ENCODE peak calls at places on chromosomes 5 and 9, in six cellular contexts. W, R, C, Q, Z and O are unnamed samples.

GRCh38 chr5:170275376-170275994 is 22.1 kb downstream of the LCP2 start:
- DNase-seq in Z (no peak), C (no peak), W (no peak), R (no peak), Q (no peak), O (no peak)

GRCh38 chr9:34127035-34127948 is 794 bp upstream of the DCAF12 start:
- DNase-seq in Z (no peak), R (no peak), Q (no peak), C (no peak), W (no peak), O (peak)

GRCh38 chr5:78534148-78535009 is 114.2 kb downstream of the LHFPL2 start:
- DNase-seq in W (peak), Z (no peak), C (no peak), Q (no peak), R (no peak), O (no peak)

GRCh38 chr5:6700074-6700685 is 13.1 kb upstream of the TENT4A start:
- DNase-seq in R (no peak), C (no peak), Z (no peak), Q (no peak), W (peak), O (no peak)

GRCh38 chr5:96648598-96648997 is 13.6 kb upstream of the CAST start:
- DNase-seq in Z (no peak), W (no peak), R (no peak), Q (no peak), C (no peak), O (no peak)

GRCh38 chr5:3854069-3854741 is 258.6 kb downstream of the IRX1 start:
- DNase-seq in Z (no peak), C (no peak), W (no peak), R (no peak), Q (no peak), O (no peak)

GRCh38 chr5:149002053-149002452 is 60.8 kb downstream of the SH3TC2 start:
- DNase-seq in R (no peak), W (peak), C (no peak), Q (peak), Z (peak), O (no peak)

GRCh38 chr9:125747765-125748510 is 765 bp downstream of the PBX3 start:
- DNase-seq in Z (peak), R (peak), Q (peak), W (peak), C (peak), O (peak)

GRCh38 chr9:19154135-19154612 is 26.9 kb upstream of the PLIN2 start:
- DNase-seq in C (no peak), R (no peak), Z (no peak), W (peak), Q (no peak), O (no peak)

GRCh38 chr5:153594785-153595184 is 104.3 kb downstream of the GRIA1 start:
- DNase-seq in W (no peak), C (no peak), R (no peak), Z (no peak), Q (no peak), O (no peak)

GRCh38 chr5:125149503-125149902 is 403.1 kb upstream of the ZNF608 start:
- DNase-seq in C (no peak), Z (no peak), R (no peak), Q (no peak), W (no peak), O (no peak)

GRCh38 chr5:116765441-116765840 is 190.8 kb upstream of the SEMA6A start:
- DNase-seq in Z (no peak), W (no peak), Q (peak), C (no peak), R (no peak), O (no peak)

GRCh38 chr9:109972026-109973005 is 192.3 kb downstream of the PALM2AKAP2 start:
- DNase-seq in W (no peak), Z (no peak), Q (no peak), C (no peak), R (peak), O (no peak)

GRCh38 chr9:2621678-2622360 is at the start of gene VLDLR:
- DNase-seq in Z (peak), W (peak), Q (peak), C (peak), R (peak), O (no peak)

GRCh38 chr5:177131711-177132503 is 1.7 kb upstream of the NSD1 start:
- DNase-seq in W (no peak), Z (no peak), R (no peak), C (peak), Q (no peak), O (no peak)

GRCh38 chr9:97511762-97512429 is 10.4 kb downstream of the TMOD1 start:
- DNase-seq in Q (peak), Z (no peak), W (no peak), R (no peak), C (no peak), O (no peak)

GRCh38 chr5:141709704-141710267 is 27.8 kb upstream of the ARAP3 start:
- DNase-seq in R (no peak), Q (no peak), W (no peak), C (no peak), Z (no peak), O (no peak)

GRCh38 chr5:758698-759053 is 25.9 kb downstream of the ZDHHC11B start:
- DNase-seq in C (peak), Q (no peak), W (no peak), Z (no peak), R (no peak), O (no peak)

GRCh38 chr5:179624841-179625271 is 1.4 kb upstream of the HNRNPH1 start:
- DNase-seq in Z (no peak), W (no peak), Q (no peak), C (no peak), R (no peak), O (no peak)

GRCh38 chr9:99433555-99433954 is 211.5 kb downstream of the SEC61B start:
- DNase-seq in R (peak), W (peak), C (no peak), Z (no peak), Q (peak), O (peak)

GRCh38 chr5:149406203-149406978 is 27.3 kb upstream of the IL17B start:
- DNase-seq in Z (no peak), R (no peak), Q (no peak), C (no peak), W (peak), O (no peak)

GRCh38 chr5:16265141-16265540 is 85.5 kb upstream of the MARCHF11 start:
- DNase-seq in W (no peak), Z (no peak), R (no peak), C (no peak), Q (no peak), O (no peak)

GRCh38 chr9:71628247-71628646 is 140.1 kb downstream of the CEMIP2 start:
- DNase-seq in W (peak), Z (no peak), C (no peak), R (peak), Q (no peak), O (no peak)

GRCh38 chr9:88076286-88077070 is 61.8 kb downstream of the SPATA31C2 start:
- DNase-seq in Q (peak), W (peak), R (no peak), C (peak), Z (peak), O (peak)
- TF ChIP-seq CTCF in Q (no peak), W (peak), R (no peak), C (peak), Z (peak), O (no peak)

GRCh38 chr9:133995012-133995896 is 3.1 kb upstream of the VAV2 start:
- DNase-seq in Z (no peak), R (no peak), Q (peak), C (no peak), W (no peak), O (no peak)
- TF ChIP-seq CTCF in Z (no peak), R (no peak), Q (no peak), C (no peak), W (peak), O (peak)

DNA sequence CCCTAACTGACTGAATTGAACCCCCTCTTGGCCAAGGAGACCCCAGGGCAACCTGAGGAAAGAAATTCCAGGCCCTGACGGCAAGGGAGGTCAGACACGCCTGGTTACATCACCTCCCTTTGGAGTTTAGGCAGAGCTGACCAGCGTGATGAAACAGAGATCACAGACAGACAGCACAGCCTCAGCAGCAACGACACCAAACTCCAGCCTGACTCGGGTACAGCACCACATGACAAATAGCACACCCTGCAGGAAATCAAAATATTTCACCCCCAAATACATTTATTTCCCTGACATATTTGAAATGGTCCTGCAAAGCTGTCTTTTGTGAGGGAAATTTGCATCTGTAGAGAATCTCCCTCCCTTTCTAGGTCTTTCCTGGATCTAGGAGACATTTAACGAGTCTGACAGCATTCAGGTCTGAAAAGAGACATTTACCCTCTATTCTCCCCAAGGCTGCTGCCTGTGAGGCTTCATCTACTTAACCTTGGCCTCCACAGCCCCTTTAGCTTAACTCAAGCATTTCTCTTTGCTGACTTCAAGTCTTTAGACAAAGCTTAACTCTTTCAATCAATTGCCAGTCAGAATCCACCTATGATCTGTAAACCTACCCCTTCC is 2.6 kb downstream of the QSOX2 start:
- DNase-seq in R (peak), C (no peak), W (no peak), Q (no peak), Z (no peak), O (no peak)
- TF ChIP-seq CTCF in R (peak), C (no peak), W (no peak), Q (no peak), Z (no peak), O (peak)

GRCh38 chr9:68827833-68828744 is 123.0 kb downstream of the PIP5K1B start:
- DNase-seq in C (no peak), R (no peak), Z (no peak), W (no peak), Q (no peak), O (no peak)
- TF ChIP-seq CTCF in C (no peak), R (no peak), Z (no peak), W (no peak), Q (no peak), O (no peak)

DNA sequence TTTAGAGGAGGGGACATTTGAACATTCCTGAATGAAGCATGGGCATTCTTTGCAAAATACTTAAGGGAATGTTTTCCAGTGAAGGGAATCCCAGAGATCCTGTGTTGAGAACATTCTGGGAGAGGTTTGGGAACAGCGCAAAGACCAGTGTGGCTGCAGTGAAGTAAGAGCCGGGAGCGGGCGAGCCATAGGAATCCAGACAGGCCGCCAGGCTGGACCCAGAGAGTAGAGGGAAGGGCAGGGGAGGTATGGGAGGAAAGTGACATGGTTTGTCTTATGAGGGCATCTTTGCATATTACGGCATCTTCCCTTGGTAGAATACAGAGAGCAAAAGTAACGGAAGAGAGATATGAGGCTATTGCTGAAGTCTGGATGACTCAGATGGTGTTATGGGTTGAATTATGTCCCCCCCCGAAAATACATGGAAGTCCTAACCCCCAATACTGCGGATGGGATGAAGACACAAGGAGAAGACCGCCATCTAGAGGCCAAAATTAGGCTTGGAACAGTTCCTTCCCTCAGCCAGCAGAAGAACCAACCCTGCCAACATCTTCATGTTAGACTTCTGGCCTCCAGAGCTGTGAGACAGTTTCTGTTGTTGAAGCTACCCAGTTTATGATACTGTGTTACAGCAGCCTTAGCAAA is 268.2 kb downstream of the MAST4 start:
- DNase-seq in W (peak), R (no peak), C (no peak), Z (no peak), Q (no peak), O (peak)
- TF ChIP-seq CTCF in W (peak), R (no peak), C (peak), Z (no peak), Q (no peak), O (peak)

GRCh38 chr9:128102196-128102595 is 25.3 kb downstream of the PTGES2 start:
- DNase-seq in Z (no peak), W (no peak), R (no peak), C (peak), Q (no peak), O (no peak)

GRCh38 chr9:128101690-128102089 is 25.8 kb downstream of the PTGES2 start:
- DNase-seq in C (peak), W (no peak), Z (no peak), R (no peak), Q (no peak), O (no peak)

GRCh38 chr9:128102861-128103588 is 24.5 kb downstream of the PTGES2 start:
- DNase-seq in Q (no peak), R (no peak), C (peak), Z (no peak), W (no peak), O (no peak)

GRCh38 chr9:128104171-128104618 is 23.3 kb downstream of the PTGES2 start:
- DNase-seq in C (peak), Z (no peak), Q (no peak), W (no peak), R (no peak), O (no peak)

DNA sequence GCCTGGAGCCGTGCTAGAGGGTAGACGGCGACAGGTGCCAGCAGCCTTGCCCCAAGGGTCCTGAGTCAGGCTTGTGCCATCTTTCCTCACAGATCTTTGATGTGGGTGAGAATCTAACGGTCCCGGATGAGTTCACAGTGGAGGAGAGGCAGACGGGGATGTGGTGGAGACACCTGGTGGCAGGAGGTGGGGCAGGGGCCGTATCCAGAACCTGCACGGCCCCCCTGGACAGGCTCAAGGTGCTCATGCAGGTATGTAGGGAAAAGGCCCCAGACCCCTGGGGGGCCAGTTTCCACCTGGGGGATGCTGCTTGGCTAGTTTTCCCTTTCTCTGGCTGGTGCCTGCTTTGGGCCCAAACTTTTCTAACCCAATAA is 24.0 kb downstream of the PTGES2 start:
- DNase-seq in R (no peak), Z (no peak), W (no peak), C (peak), Q (no peak), O (no peak)
- TF ChIP-seq CTCF in R (no peak), Z (peak), W (no peak), C (peak), Q (no peak), O (peak)

GRCh38 chr9:136343884-136344269 is 16.5 kb downstream of the GPSM1 start:
- DNase-seq in R (no peak), C (no peak), W (no peak), Z (no peak), Q (no peak), O (no peak)

GRCh38 chr9:136346927-136347465 is 16.5 kb downstream of the DNLZ start:
- DNase-seq in Z (no peak), Q (no peak), W (no peak), C (no peak), R (no peak), O (no peak)

GRCh38 chr9:136344544-136345280 is 17.4 kb downstream of the GPSM1 start:
- DNase-seq in W (no peak), Q (no peak), R (no peak), C (no peak), Z (no peak), O (no peak)

GRCh38 chr9:136346157-136346481 is 17.4 kb downstream of the DNLZ start:
- DNase-seq in C (no peak), W (no peak), Q (no peak), R (no peak), Z (no peak), O (no peak)

DNA sequence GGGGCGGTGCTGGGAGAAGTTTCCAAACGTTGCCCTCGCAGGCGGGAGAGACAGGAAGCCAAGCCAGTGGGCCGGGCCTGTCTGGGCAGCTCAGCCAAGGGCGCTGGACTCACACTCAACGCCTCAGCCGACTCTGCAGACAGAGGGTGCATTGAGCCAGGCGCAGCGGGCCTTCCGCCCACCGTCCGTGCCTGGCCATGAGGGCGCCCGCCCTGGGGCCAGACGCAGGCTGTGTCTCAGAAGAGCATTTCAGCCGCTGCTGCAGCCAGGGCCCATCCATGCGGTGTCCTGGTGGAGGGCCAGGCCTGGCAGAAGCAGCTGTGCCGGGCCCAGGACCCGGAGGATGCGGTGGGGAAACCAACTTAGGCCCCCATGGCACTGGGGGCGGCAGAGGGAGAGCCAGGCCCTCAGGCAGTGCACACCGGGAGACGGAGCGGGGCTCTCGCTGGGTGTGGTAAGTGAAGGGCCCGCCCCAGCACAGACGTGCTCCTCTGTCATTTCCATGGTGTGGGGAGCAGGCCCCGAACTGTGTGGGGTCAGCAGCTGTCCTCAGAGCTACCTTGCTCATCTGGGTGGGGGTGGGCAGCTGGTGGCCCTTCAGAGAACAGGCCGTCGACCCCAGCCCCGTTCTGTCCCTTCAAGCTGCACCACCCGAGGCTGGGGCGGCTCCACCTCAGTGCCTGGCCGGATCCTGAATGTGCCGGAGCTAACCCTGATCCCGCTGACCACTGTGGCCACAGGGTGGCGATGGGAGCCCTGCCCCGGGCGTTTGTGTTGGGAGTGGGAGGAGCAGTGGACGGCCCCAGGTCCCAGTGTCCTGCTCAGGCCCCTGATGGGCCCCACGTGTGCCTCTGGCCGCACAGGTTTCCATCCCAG is 18.0 kb downstream of the DNLZ start:
- DNase-seq in Q (peak), C (peak), Z (peak), W (peak), R (no peak), O (no peak)
- TF ChIP-seq CTCF in Q (peak), C (peak), Z (peak), W (peak), R (no peak), O (no peak)

GRCh38 chr5:137498736-137499505 is at the start of gene SPOCK1:
- DNase-seq in Z (peak), R (peak), C (peak), W (peak), Q (peak), O (peak)
- TF ChIP-seq CTCF in Z (peak), R (peak), C (peak), W (peak), Q (peak), O (peak)